ENCODE peak calls at places on chromosome 7, in seven cellular contexts. J is lung, V is GM20000, K is psoas muscle, R is HL-60, S is GM06990, D is kidney epithelial cell. N is an unnamed sample.

GRCh38 chr7:151432658-151433521 is 7.1 kb downstream of the CRYGN start:
- DNase-seq in D (no peak), R (no peak), K (no peak), J (no peak), V (peak), S (peak), N (no peak)

GRCh38 chr7:129493555-129493954 is 8.8 kb upstream of the SMKR1 start:
- DNase-seq in J (no peak), R (no peak), D (no peak), S (no peak), V (no peak), K (no peak), N (peak)

GRCh38 chr7:90251304-90251635 is 6.3 kb downstream of the CFAP69 start:
- DNase-seq in D (no peak), K (no peak), V (no peak), R (no peak), J (no peak), S (no peak), N (no peak)

GRCh38 chr7:112201839-112202238 is 4.4 kb downstream of the DOCK4 start:
- DNase-seq in D (no peak), J (no peak), K (no peak), S (no peak), R (no peak), V (no peak), N (no peak)

GRCh38 chr7:151383638-151384351 is 26.0 kb downstream of the WDR86 start:
- DNase-seq in V (no peak), R (no peak), D (no peak), J (no peak), K (no peak), S (no peak), N (no peak)

GRCh38 chr7:151313857-151314256 is 27.8 kb upstream of the NUB1 start:
- DNase-seq in R (no peak), S (no peak), J (no peak), V (no peak), K (peak), D (no peak), N (peak)

GRCh38 chr7:90717286-90718060 is 121.4 kb downstream of the CDK14 start:
- DNase-seq in R (no peak), D (peak), V (no peak), J (no peak), K (no peak), S (no peak), N (no peak)

GRCh38 chr7:151018421-151019129 is 5.7 kb downstream of the ATG9B start:
- DNase-seq in J (no peak), K (no peak), D (no peak), V (no peak), S (no peak), R (no peak), N (no peak)

GRCh38 chr7:105808703-105809590 is 67.5 kb downstream of the ATXN7L1 start:
- DNase-seq in V (peak), J (no peak), D (peak), K (no peak), R (peak), S (peak), N (no peak)

GRCh38 chr7:25215694-25216335 is 12.5 kb downstream of the NPVF start:
- DNase-seq in R (no peak), D (no peak), S (no peak), J (no peak), V (no peak), K (no peak), N (no peak)

GRCh38 chr7:39271386-39271785 is 293.7 kb downstream of the POU6F2 start:
- DNase-seq in K (no peak), J (peak), D (peak), S (no peak), V (no peak), R (no peak), N (no peak)

GRCh38 chr7:67823345-67823744 is 826.7 kb downstream of the TYW1 start:
- DNase-seq in J (no peak), K (no peak), S (no peak), D (no peak), R (no peak), V (no peak), N (no peak)

GRCh38 chr7:66301737-66302136 is 96.6 kb downstream of the TPST1 start:
- DNase-seq in D (no peak), R (peak), J (no peak), V (no peak), S (no peak), K (no peak), N (no peak)

GRCh38 chr7:3112499-3113134 is 69.0 kb upstream of the CARD11 start:
- DNase-seq in R (no peak), D (no peak), S (no peak), V (no peak), K (no peak), J (no peak), N (no peak)

GRCh38 chr7:191105-192034 is 1.0 kb upstream of the FAM20C start:
- DNase-seq in V (no peak), D (peak), S (no peak), J (no peak), R (peak), K (peak), N (no peak)

GRCh38 chr7:108973075-108973474 is 403.4 kb downstream of the DNAJB9 start:
- DNase-seq in J (no peak), D (no peak), S (no peak), V (no peak), K (no peak), R (no peak), N (no peak)

GRCh38 chr7:77575187-77575586 is 38.1 kb downstream of the PTPN12 start:
- DNase-seq in J (no peak), K (no peak), V (no peak), S (no peak), D (peak), R (no peak), N (no peak)

GRCh38 chr7:63925626-63926460 is 72.8 kb upstream of the ZNF722 start:
- DNase-seq in S (peak), D (no peak), R (peak), K (peak), V (no peak), J (peak), N (no peak)

GRCh38 chr7:121385800-121386179 is 10.3 kb downstream of the FAM3C start:
- DNase-seq in V (peak), R (no peak), D (no peak), J (no peak), K (no peak), S (peak), N (no peak)

GRCh38 chr7:14083761-14084160 is 94.3 kb upstream of the ETV1 start:
- DNase-seq in K (no peak), R (no peak), D (no peak), J (no peak), V (no peak), S (no peak), N (no peak)

GRCh38 chr7:542935-543789 is 23.5 kb upstream of the PDGFA start:
- DNase-seq in R (no peak), V (no peak), K (no peak), J (no peak), D (peak), S (no peak), N (no peak)

GRCh38 chr7:12801107-12801506 is 113.7 kb downstream of the ARL4A start:
- DNase-seq in K (no peak), D (no peak), J (no peak), S (no peak), V (no peak), R (no peak), N (no peak)

GRCh38 chr7:76343931-76344321 is 14.9 kb downstream of the YWHAG start:
- DNase-seq in K (no peak), S (no peak), V (no peak), D (no peak), J (no peak), R (no peak), N (no peak)

GRCh38 chr7:47078241-47078640 is 503.7 kb downstream of the TNS3 start:
- DNase-seq in R (no peak), S (no peak), V (no peak), K (no peak), J (no peak), D (no peak), N (no peak)

GRCh38 chr7:18590744-18591340 is 95.3 kb downstream of the HDAC9 start:
- DNase-seq in R (no peak), D (no peak), K (no peak), V (no peak), J (no peak), S (no peak), N (no peak)

GRCh38 chr7:105674200-105675030 is 93.1 kb upstream of the EFCAB10 start:
- DNase-seq in J (no peak), K (no peak), S (no peak), R (no peak), D (no peak), V (no peak), N (no peak)

GRCh38 chr7:157551325-157552070 is 214.7 kb downstream of the DNAJB6 start:
- DNase-seq in K (no peak), S (no peak), J (no peak), D (no peak), R (no peak), V (no peak), N (no peak)

GRCh38 chr7:36396150-36396549 is 6.5 kb downstream of the ANLN start:
- DNase-seq in K (no peak), S (no peak), J (no peak), R (no peak), V (no peak), D (no peak), N (no peak)

GRCh38 chr7:5598769-5599371 is 175.2 kb upstream of the TNRC18 start:
- DNase-seq in J (no peak), D (no peak), R (no peak), S (peak), K (no peak), V (no peak), N (no peak)

GRCh38 chr7:81110673-81111072 is 191.8 kb upstream of the SEMA3C start:
- DNase-seq in S (no peak), J (no peak), V (no peak), K (no peak), D (no peak), R (no peak), N (no peak)

GRCh38 chr7:136877509-136877908 is 9.1 kb downstream of the CHRM2 start:
- DNase-seq in S (no peak), R (no peak), D (no peak), J (no peak), K (no peak), V (no peak), N (no peak)

GRCh38 chr7:134016223-134016941 is 110.8 kb upstream of the LRGUK start:
- DNase-seq in J (no peak), D (peak), V (peak), K (no peak), S (no peak), R (no peak), N (no peak)

GRCh38 chr7:137032436-137032835 is 164.0 kb downstream of the CHRM2 start:
- DNase-seq in V (no peak), R (no peak), S (no peak), D (no peak), J (no peak), K (no peak), N (no peak)

GRCh38 chr7:73582664-73583202 is 4.4 kb upstream of the TBL2 start:
- DNase-seq in J (no peak), K (peak), R (no peak), D (no peak), S (no peak), V (no peak), N (no peak)

GRCh38 chr7:73573276-73573675 is 5.1 kb downstream of the TBL2 start:
- DNase-seq in R (no peak), V (no peak), S (no peak), J (no peak), D (no peak), K (no peak), N (no peak)

GRCh38 chr7:73577627-73578341 is 595 bp downstream of the TBL2 start:
- DNase-seq in J (no peak), S (no peak), K (peak), D (no peak), R (no peak), V (no peak), N (no peak)

GRCh38 chr7:73573791-73574190 is 4.6 kb downstream of the TBL2 start:
- DNase-seq in V (no peak), K (no peak), D (no peak), R (no peak), J (no peak), S (no peak), N (no peak)

DNA sequence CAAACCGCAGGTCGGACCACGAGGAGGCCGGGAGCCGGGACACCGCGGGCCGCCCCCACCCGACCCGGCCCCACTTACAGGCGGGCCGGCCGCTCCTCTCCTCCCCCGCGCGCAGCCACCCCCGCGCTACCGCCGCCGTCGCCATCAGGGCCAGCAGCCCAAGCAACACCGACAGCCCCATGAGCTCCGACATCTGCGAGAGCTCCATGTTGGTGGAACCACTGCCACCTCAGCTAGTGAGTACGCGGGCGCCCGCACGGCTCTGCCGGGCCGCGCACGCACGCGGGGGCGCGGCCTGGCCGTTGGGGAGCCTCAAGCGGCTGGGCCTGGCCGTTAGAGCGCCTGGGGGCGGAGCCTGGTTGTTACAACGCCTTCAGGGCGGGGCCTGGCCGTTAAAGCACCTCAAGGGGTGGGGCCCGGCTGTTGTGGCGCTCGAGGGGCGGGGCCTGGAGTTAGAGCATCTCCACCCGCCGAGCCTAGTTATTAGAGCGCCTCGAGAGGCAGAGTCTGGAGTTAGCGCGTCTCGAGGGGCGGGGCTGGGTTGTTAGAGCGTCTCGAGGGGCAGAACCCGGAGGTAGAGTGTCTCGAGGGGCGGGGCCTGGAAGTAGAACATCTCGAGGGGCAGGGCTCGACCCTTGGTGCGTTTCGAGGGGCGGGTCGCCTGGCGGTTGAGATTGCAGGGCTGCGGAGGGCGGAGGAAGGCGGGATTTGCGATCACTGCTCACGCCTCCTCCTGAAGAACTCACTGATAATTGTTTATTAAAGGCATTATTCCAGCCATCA is at the start of gene TBL2:
- DNase-seq in D (peak), S (peak), R (peak), K (peak), V (peak), J (peak), N (peak)
- TF ChIP-seq CTCF in D (peak), S (peak), R (no peak), K (peak), V (no peak), J (no peak), N (peak)

GRCh38 chr7:125670926-125671572 is 741.4 kb upstream of the POT1 start:
- DNase-seq in J (no peak), K (no peak), S (no peak), D (no peak), V (no peak), R (no peak), N (no peak)
- TF ChIP-seq CTCF in J (no peak), K (peak), S (peak), D (peak), V (no peak), R (peak), N (peak)

DNA sequence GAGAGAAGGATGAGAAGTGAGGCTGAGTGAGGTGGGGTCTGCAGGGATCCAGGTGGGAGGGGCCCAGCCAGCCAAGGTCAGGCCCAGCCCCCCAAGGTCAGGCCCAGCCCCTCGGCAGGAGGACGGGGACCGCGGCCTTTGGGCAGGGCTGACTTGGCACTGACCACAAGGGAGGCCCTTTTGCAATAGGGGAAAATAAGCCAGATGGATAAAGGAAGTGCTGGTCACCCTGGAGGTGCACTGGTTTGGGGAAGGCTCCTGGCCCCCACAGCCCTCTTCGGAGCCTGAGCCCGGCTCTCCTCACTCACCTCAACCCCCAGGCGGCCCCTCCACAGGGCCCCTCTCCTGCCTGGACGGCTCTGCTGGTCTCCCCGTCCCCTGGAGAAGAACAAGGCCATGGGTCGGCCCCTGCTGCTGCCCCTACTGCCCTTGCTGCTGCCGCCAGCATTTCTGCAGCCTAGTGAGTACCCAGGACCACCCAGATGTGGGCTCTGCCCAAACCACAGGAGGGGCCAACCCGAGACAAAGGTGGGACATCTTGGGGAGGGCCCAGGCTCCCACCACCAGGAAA is at the start of gene PILRA:
- DNase-seq in S (no peak), J (no peak), R (peak), V (no peak), K (peak), D (no peak), N (no peak)
- TF ChIP-seq CTCF in S (no peak), J (no peak), R (no peak), V (no peak), K (no peak), D (no peak), N (no peak)

DNA sequence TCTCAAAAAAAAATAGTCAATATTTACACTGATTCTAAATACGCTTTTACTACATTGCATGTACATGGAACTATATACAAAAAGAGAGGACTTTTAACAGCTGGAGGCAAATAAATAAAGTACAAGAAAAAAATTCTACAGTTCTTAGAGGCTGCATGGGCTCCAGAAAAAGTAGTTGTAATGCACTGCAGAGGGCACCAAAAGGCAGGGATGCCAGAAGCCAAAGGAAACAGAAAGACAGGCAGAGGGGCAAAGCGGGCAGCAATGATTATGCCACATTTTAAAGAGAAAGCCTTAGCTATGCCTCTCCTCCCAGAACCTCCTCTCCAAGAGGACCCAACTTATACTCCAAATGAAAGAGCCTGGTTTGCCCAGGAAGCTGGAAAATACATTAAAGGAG is 11.6 kb upstream of the ADCK2 start:
- DNase-seq in S (no peak), K (no peak), D (no peak), J (no peak), R (no peak), V (no peak), N (no peak)
- TF ChIP-seq CTCF in S (no peak), K (no peak), D (peak), J (no peak), R (no peak), V (no peak), N (peak)

GRCh38 chr7:132321387-132321786 is 254.9 kb downstream of the PLXNA4 start:
- DNase-seq in V (no peak), S (no peak), J (no peak), K (no peak), R (no peak), D (no peak), N (no peak)
- TF ChIP-seq CTCF in V (no peak), S (no peak), J (no peak), K (no peak), R (no peak), D (no peak), N (peak)

GRCh38 chr7:93894426-93894825 is 3.9 kb upstream of the TFPI2 start:
- DNase-seq in V (no peak), K (no peak), R (no peak), S (no peak), D (no peak), J (no peak), N (no peak)

GRCh38 chr7:93894966-93895650 is 4.6 kb upstream of the TFPI2 start:
- DNase-seq in J (no peak), V (no peak), K (no peak), R (no peak), D (no peak), S (no peak), N (no peak)

GRCh38 chr7:93889261-93889660 is 1.3 kb downstream of the TFPI2 start:
- DNase-seq in R (no peak), D (no peak), S (no peak), J (no peak), K (no peak), V (no peak), N (no peak)

GRCh38 chr7:93890464-93891068 is at the start of gene TFPI2:
- DNase-seq in D (peak), K (no peak), J (no peak), R (no peak), V (peak), S (peak), N (peak)

DNA sequence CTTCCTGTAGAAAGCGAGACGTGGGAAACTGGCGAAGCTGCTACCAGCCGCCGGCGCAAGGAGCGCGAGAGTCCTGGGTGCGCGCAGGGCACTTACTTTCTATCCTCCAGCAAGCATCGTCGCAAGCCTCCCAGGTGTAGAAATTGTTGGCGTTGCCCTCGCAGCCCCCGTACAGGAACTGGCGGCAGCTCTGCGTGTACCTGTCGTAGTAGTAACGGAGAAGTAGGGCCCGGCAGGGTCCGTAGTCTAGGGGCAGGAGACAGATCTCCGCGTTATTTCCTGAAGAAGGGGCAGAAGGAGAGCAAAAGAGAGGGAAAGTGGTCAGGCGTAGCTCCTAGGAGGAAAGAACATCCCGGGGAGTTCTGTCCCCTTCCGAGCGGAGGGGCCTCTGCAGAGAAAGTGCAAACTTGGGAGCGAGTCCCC is 501 bp downstream of the TFPI2 start:
- DNase-seq in J (no peak), R (no peak), K (peak), S (peak), D (no peak), V (peak), N (no peak)
- TF ChIP-seq CTCF in J (no peak), R (no peak), K (no peak), S (peak), D (peak), V (no peak), N (no peak)

GRCh38 chr7:139753079-139753692 is 24.6 kb downstream of the HIPK2 start:
- DNase-seq in S (no peak), V (no peak), J (no peak), D (no peak), R (no peak), K (no peak), N (no peak)
- TF ChIP-seq CTCF in S (no peak), V (no peak), J (no peak), D (peak), R (no peak), K (peak), N (no peak)

N was measured in osteocyte.